ENCODE peak calls at places on chromosomes 3 and 15, in four cellular contexts. K is Calu3, X is HFF-Myc, F is natural killer cell. Y is an unnamed sample.

GRCh38 chr15:90266061-90266431 is 574 bp downstream of the NGRN start:
- DNase-seq in X (no peak), K (peak), F (no peak), Y (no peak)

GRCh38 chr3:131501949-131502348 is 822 bp downstream of the MRPL3 start:
- DNase-seq in X (no peak), F (no peak), K (no peak), Y (no peak)

GRCh38 chr3:191362036-191362435 is 31.7 kb upstream of the UTS2B start:
- DNase-seq in K (no peak), F (no peak), X (no peak), Y (no peak)

GRCh38 chr3:11211531-11212300 is 57.4 kb downstream of the HRH1 start:
- DNase-seq in X (no peak), K (no peak), F (no peak), Y (no peak)

GRCh38 chr3:62318752-62319569 is 54.4 kb downstream of the FEZF2 start:
- DNase-seq in F (peak), X (peak), K (peak), Y (peak)

GRCh38 chr3:146746190-146746589 is 141.0 kb upstream of the PLSCR5 start:
- DNase-seq in K (no peak), F (no peak), X (peak), Y (no peak)

GRCh38 chr3:47261301-47261700 is 21.3 kb downstream of the KIF9 start:
- DNase-seq in K (no peak), F (no peak), X (no peak), Y (no peak)

GRCh38 chr3:108118038-108118727 is 27.4 kb upstream of the CD47 start:
- DNase-seq in X (no peak), F (no peak), K (no peak), Y (no peak)

GRCh38 chr3:119352863-119353527 is 58.8 kb downstream of the ARHGAP31 start:
- DNase-seq in X (peak), F (no peak), K (peak), Y (no peak)

GRCh38 chr15:31221936-31222515 is 104.6 kb upstream of the KLF13 start:
- DNase-seq in F (no peak), X (no peak), K (no peak), Y (no peak)

GRCh38 chr15:97966924-97967620 is 6.6 kb downstream of the ARRDC4 start:
- DNase-seq in K (no peak), X (peak), F (no peak), Y (no peak)

GRCh38 chr15:101124731-101125558 is 126.9 kb downstream of the CHSY1 start:
- DNase-seq in X (no peak), K (no peak), F (no peak), Y (no peak)

GRCh38 chr15:36931434-36931833 is 168.9 kb downstream of the MEIS2 start:
- DNase-seq in X (no peak), F (no peak), K (no peak), Y (no peak)

GRCh38 chr3:119894195-119894594 is 112.3 kb downstream of the NR1I2 start:
- DNase-seq in F (no peak), X (no peak), K (no peak), Y (no peak)

GRCh38 chr3:43641306-43642114 is 19.7 kb upstream of the ANO10 start:
- DNase-seq in F (no peak), X (no peak), K (no peak), Y (no peak)

GRCh38 chr3:159091936-159092335 is 290.1 kb downstream of the MFSD1 start:
- DNase-seq in K (no peak), F (no peak), X (no peak), Y (no peak)
- TF ChIP-seq CTCF in K (peak), F (no peak), X (no peak), Y (no peak)

GRCh38 chr3:126351771-126352475 is 5.3 kb downstream of the KLF15 start:
- DNase-seq in F (no peak), K (no peak), X (no peak), Y (no peak)
- TF ChIP-seq CTCF in F (no peak), K (no peak), X (no peak), Y (no peak)

DNA sequence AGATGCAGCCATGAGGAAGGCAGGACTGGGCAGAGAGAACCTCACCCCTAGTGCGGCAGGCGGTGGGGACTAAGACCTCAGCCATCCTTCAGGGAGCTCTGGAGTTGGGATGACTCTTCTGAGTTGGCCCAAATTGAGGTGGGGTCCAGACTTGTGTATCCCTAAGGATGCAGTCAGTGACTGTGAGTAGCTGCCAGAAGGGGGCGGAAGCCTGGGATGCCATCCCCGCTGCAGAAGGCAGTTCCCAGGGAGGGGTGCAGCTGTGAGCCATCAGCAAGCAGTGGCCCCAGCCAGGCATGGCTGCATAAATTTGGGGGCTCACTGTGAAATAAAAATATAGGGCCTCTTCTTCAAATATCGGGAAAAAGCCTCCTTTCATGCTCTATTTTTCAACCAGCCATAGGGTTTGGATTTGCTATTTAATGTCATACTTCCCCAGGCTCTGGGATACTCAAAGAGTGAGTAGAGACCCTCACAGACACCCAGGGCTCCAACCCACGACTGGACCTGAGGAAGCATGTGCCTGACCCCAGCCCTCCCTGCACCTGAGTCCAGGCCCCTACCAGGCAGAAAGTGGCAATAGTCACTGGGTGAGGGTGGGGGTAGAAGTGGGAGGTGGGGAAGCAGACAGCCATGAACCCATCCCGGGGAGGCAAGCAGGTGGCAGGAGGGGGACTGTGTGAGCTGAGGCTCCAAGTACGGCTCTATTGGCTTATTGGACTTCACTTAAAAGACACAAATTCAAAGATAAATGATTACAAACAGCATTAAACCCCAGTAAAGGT is 30.5 kb downstream of the GRK7 start:
- DNase-seq in X (no peak), K (no peak), F (no peak), Y (no peak)
- TF ChIP-seq CTCF in X (no peak), K (no peak), F (no peak), Y (no peak)

DNA sequence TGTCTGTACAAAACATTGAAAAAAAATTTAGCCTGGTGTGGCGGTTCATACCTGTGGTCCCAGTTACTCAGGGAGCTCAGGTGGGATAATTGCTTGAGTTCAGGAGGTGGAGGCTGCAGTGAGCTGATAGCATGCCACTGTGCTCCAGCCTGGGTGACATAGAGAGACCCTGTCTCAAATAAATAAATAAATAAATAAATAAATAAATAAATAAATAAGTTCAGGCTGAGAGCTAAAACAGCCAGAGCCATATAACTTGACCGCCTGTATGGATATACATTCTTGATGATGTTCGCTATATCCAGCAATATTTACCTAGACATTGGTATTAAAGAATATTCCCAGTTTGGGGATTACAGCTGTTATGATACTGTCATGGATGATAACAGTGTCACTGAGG is 146.9 kb downstream of the KCNH8 start:
- DNase-seq in X (no peak), K (no peak), F (no peak), Y (no peak)
- TF ChIP-seq CTCF in X (no peak), K (no peak), F (no peak), Y (no peak)